ENCODE peak calls at places on chromosome 18, in five cellular contexts. One of them, this sample, is unnamed.

GRCh38 chr18:31578126-31578525 is 13.6 kb upstream of the TTR start:
- DNase-seq in A549: no peak
- DNase-seq in left lung: no peak
- DNase-seq in MM.1S: no peak
- DNase-seq in kidney: no peak
- DNase-seq in this sample: no peak

GRCh38 chr18:25422230-25422629 is 70.3 kb upstream of the ZNF521 start:
- DNase-seq in A549: no peak
- DNase-seq in kidney: no peak
- DNase-seq in left lung: no peak
- DNase-seq in MM.1S: no peak
- DNase-seq in this sample: no peak

GRCh38 chr18:69635482-69635881 is 234.8 kb downstream of the DOK6 start:
- DNase-seq in left lung: no peak
- DNase-seq in A549: no peak
- DNase-seq in MM.1S: no peak
- DNase-seq in kidney: no peak
- DNase-seq in this sample: no peak

GRCh38 chr18:29191263-29191662 is 1014.3 kb upstream of the CDH2 start:
- DNase-seq in left lung: no peak
- DNase-seq in MM.1S: no peak
- DNase-seq in A549: peak
- DNase-seq in kidney: no peak
- DNase-seq in this sample: no peak

GRCh38 chr18:51196811-51197660 is 445 bp downstream of the MEX3C start:
- DNase-seq in left lung: peak
- DNase-seq in kidney: peak
- DNase-seq in A549: peak
- DNase-seq in MM.1S: peak
- DNase-seq in this sample: peak

GRCh38 chr18:73688851-73689659 is 458.6 kb downstream of the FBXO15 start:
- DNase-seq in MM.1S: no peak
- DNase-seq in A549: no peak
- DNase-seq in left lung: no peak
- DNase-seq in kidney: no peak
- DNase-seq in this sample: no peak

GRCh38 chr18:21650301-21650700 is 38.2 kb downstream of the SNRPD1 start:
- DNase-seq in kidney: no peak
- DNase-seq in left lung: no peak
- DNase-seq in A549: no peak
- DNase-seq in MM.1S: no peak
- DNase-seq in this sample: no peak

GRCh38 chr18:3061581-3062416 is 48.9 kb upstream of the LPIN2 start:
- DNase-seq in left lung: no peak
- DNase-seq in kidney: no peak
- DNase-seq in A549: no peak
- DNase-seq in MM.1S: peak
- DNase-seq in this sample: no peak

GRCh38 chr18:54765636-54766035 is 62.6 kb upstream of the RAB27B start:
- DNase-seq in A549: no peak
- DNase-seq in kidney: no peak
- DNase-seq in left lung: no peak
- DNase-seq in MM.1S: no peak
- DNase-seq in this sample: no peak

GRCh38 chr18:42052137-42052708 is 97.2 kb downstream of the PIK3C3 start:
- DNase-seq in kidney: no peak
- DNase-seq in MM.1S: peak
- DNase-seq in left lung: no peak
- DNase-seq in A549: no peak
- DNase-seq in this sample: no peak

GRCh38 chr18:42108071-42108470 is 153.0 kb downstream of the PIK3C3 start:
- DNase-seq in left lung: no peak
- DNase-seq in kidney: no peak
- DNase-seq in A549: no peak
- DNase-seq in MM.1S: no peak
- DNase-seq in this sample: no peak

GRCh38 chr18:10032331-10032979 is 118.6 kb downstream of the VAPA start:
- DNase-seq in A549: no peak
- DNase-seq in kidney: peak
- DNase-seq in left lung: peak
- DNase-seq in MM.1S: no peak
- DNase-seq in this sample: no peak

GRCh38 chr18:62944454-62944853 is 229.1 kb downstream of the PHLPP1 start:
- DNase-seq in MM.1S: no peak
- DNase-seq in A549: peak
- DNase-seq in kidney: no peak
- DNase-seq in left lung: no peak
- DNase-seq in this sample: no peak

GRCh38 chr18:906416-907170 is 1.9 kb downstream of the ADCYAP1 start:
- DNase-seq in kidney: no peak
- DNase-seq in A549: no peak
- DNase-seq in MM.1S: no peak
- DNase-seq in left lung: no peak
- DNase-seq in this sample: no peak

GRCh38 chr18:50396005-50396404 is 21.2 kb downstream of the SKA1 start:
- DNase-seq in kidney: no peak
- DNase-seq in A549: no peak
- DNase-seq in left lung: no peak
- DNase-seq in MM.1S: no peak
- DNase-seq in this sample: no peak

GRCh38 chr18:46712406-46712805 is 44.4 kb downstream of the ST8SIA5 start:
- DNase-seq in MM.1S: no peak
- DNase-seq in kidney: peak
- DNase-seq in A549: no peak
- DNase-seq in left lung: no peak
- DNase-seq in this sample: no peak

GRCh38 chr18:62486290-62486964 is 36.4 kb upstream of the ZCCHC2 start:
- DNase-seq in kidney: no peak
- DNase-seq in MM.1S: no peak
- DNase-seq in A549: peak
- DNase-seq in left lung: no peak
- DNase-seq in this sample: peak

GRCh38 chr18:56652802-56653201 is 1.6 kb downstream of the WDR7 start:
- DNase-seq in kidney: no peak
- DNase-seq in left lung: no peak
- DNase-seq in A549: no peak
- DNase-seq in MM.1S: no peak
- DNase-seq in this sample: no peak

GRCh38 chr18:63166142-63166541 is 153.4 kb downstream of the BCL2 start:
- DNase-seq in kidney: no peak
- DNase-seq in left lung: no peak
- DNase-seq in A549: no peak
- DNase-seq in MM.1S: no peak
- DNase-seq in this sample: no peak

GRCh38 chr18:76592981-76593381 is 97.9 kb upstream of the ZNF516 start:
- DNase-seq in A549: no peak
- DNase-seq in MM.1S: no peak
- DNase-seq in kidney: no peak
- DNase-seq in left lung: no peak
- DNase-seq in this sample: no peak

GRCh38 chr18:49588171-49588570 is 26.3 kb downstream of the LIPG start:
- DNase-seq in A549: no peak
- DNase-seq in MM.1S: no peak
- DNase-seq in left lung: no peak
- DNase-seq in kidney: no peak
- DNase-seq in this sample: no peak

GRCh38 chr18:21669736-21670135 is 34.8 kb downstream of the ABHD3 start:
- DNase-seq in A549: peak
- DNase-seq in left lung: no peak
- DNase-seq in kidney: no peak
- DNase-seq in MM.1S: no peak
- DNase-seq in this sample: no peak

GRCh38 chr18:32213693-32214092 is 23.9 kb downstream of the MEP1B start:
- DNase-seq in MM.1S: no peak
- DNase-seq in A549: no peak
- DNase-seq in left lung: no peak
- DNase-seq in kidney: no peak
- DNase-seq in this sample: no peak

GRCh38 chr18:43022874-43023273 is 92.6 kb downstream of the RIT2 start:
- DNase-seq in MM.1S: no peak
- DNase-seq in kidney: no peak
- DNase-seq in left lung: no peak
- DNase-seq in A549: no peak
- DNase-seq in this sample: no peak

GRCh38 chr18:77100751-77101355 is 31.7 kb downstream of the MBP start:
- DNase-seq in kidney: no peak
- DNase-seq in A549: no peak
- DNase-seq in left lung: no peak
- DNase-seq in MM.1S: no peak
- DNase-seq in this sample: no peak

GRCh38 chr18:46577546-46577945 is 79.5 kb downstream of the LOXHD1 start:
- DNase-seq in MM.1S: no peak
- DNase-seq in kidney: no peak
- DNase-seq in A549: no peak
- DNase-seq in left lung: no peak
- DNase-seq in this sample: no peak

GRCh38 chr18:46167971-46168370 is 63.8 kb downstream of the HAUS1 start:
- DNase-seq in A549: no peak
- DNase-seq in left lung: no peak
- DNase-seq in MM.1S: peak
- DNase-seq in kidney: no peak
- DNase-seq in this sample: no peak

GRCh38 chr18:47689386-47689785 is 241.1 kb downstream of the SMAD2 start:
- DNase-seq in A549: no peak
- DNase-seq in left lung: no peak
- DNase-seq in MM.1S: no peak
- DNase-seq in kidney: no peak
- DNase-seq in this sample: no peak

GRCh38 chr18:76412010-76412817 is 82.8 kb downstream of the ZNF516 start:
- DNase-seq in MM.1S: no peak
- DNase-seq in kidney: no peak
- DNase-seq in left lung: no peak
- DNase-seq in A549: no peak
- DNase-seq in this sample: no peak

GRCh38 chr18:4987452-4988405 is 209.3 kb downstream of the AKAIN1 start:
- DNase-seq in MM.1S: no peak
- DNase-seq in A549: no peak
- DNase-seq in kidney: no peak
- DNase-seq in left lung: peak
- DNase-seq in this sample: no peak

GRCh38 chr18:57559311-57559710 is 27.2 kb downstream of the FECH start:
- DNase-seq in kidney: no peak
- DNase-seq in left lung: no peak
- DNase-seq in A549: no peak
- DNase-seq in MM.1S: no peak
- DNase-seq in this sample: no peak

GRCh38 chr18:65725421-65726050 is 25.3 kb upstream of the CDH7 start:
- DNase-seq in A549: peak
- DNase-seq in kidney: no peak
- DNase-seq in left lung: no peak
- DNase-seq in MM.1S: peak
- DNase-seq in this sample: no peak

GRCh38 chr18:59697236-59697932 is at the start of gene CCBE1:
- DNase-seq in A549: peak
- DNase-seq in MM.1S: no peak
- DNase-seq in kidney: peak
- DNase-seq in left lung: peak
- DNase-seq in this sample: no peak
- TF ChIP-seq CTCF in A549: peak
- TF ChIP-seq CTCF in MM.1S: peak
- TF ChIP-seq CTCF in kidney: peak
- TF ChIP-seq CTCF in left lung: peak
- TF ChIP-seq CTCF in this sample: peak

GRCh38 chr18:11146238-11146946 is 3.0 kb downstream of the PIEZO2 start:
- DNase-seq in left lung: peak
- DNase-seq in MM.1S: no peak
- DNase-seq in A549: no peak
- DNase-seq in kidney: peak
- DNase-seq in this sample: no peak

GRCh38 chr18:11147371-11147860 is 2.0 kb downstream of the PIEZO2 start:
- DNase-seq in MM.1S: no peak
- DNase-seq in kidney: no peak
- DNase-seq in A549: no peak
- DNase-seq in left lung: no peak
- DNase-seq in this sample: no peak

GRCh38 chr18:11146947-11147345 is 2.4 kb downstream of the PIEZO2 start:
- DNase-seq in MM.1S: no peak
- DNase-seq in kidney: no peak
- DNase-seq in A549: no peak
- DNase-seq in left lung: no peak
- DNase-seq in this sample: no peak

GRCh38 chr18:11147962-11148654 is 1.3 kb downstream of the PIEZO2 start:
- DNase-seq in MM.1S: no peak
- DNase-seq in left lung: no peak
- DNase-seq in kidney: peak
- DNase-seq in A549: no peak
- DNase-seq in this sample: no peak

GRCh38 chr18:11145413-11146191 is 3.8 kb downstream of the PIEZO2 start:
- DNase-seq in MM.1S: no peak
- DNase-seq in A549: no peak
- DNase-seq in kidney: no peak
- DNase-seq in left lung: no peak
- DNase-seq in this sample: no peak
- H3K4me3 ChIP-seq in MM.1S: no peak
- H3K4me3 ChIP-seq in A549: no peak
- H3K4me3 ChIP-seq in kidney: no peak
- H3K4me3 ChIP-seq in left lung: no peak
- H3K4me3 ChIP-seq in this sample: no peak

DNA sequence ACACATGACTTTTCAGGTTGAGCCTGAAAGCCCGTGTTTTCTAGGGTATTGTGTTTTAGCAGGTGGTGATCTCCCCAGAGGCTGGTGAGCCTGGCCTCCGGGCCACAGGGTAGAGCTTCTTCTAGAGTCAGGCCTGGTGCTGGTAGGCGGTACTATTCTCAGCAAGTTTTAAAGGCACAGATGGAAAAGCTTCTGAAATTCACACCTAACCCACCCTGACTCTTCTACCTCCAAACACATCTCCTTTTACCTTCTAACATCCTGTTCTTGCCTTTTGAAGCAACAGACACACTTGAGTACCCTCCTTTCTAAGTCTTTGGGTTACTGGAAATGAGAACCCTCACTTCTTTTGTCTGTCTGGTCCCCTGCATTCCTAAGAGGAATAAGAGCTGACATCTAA is 191.1 kb downstream of the SETBP1 start:
- DNase-seq in A549: no peak
- DNase-seq in kidney: no peak
- DNase-seq in MM.1S: peak
- DNase-seq in left lung: no peak
- DNase-seq in this sample: no peak
- H3K27ac ChIP-seq in A549: no peak
- H3K27ac ChIP-seq in kidney: no peak
- H3K27ac ChIP-seq in MM.1S: peak
- H3K27ac ChIP-seq in left lung: no peak
- H3K27ac ChIP-seq in this sample: no peak

DNA sequence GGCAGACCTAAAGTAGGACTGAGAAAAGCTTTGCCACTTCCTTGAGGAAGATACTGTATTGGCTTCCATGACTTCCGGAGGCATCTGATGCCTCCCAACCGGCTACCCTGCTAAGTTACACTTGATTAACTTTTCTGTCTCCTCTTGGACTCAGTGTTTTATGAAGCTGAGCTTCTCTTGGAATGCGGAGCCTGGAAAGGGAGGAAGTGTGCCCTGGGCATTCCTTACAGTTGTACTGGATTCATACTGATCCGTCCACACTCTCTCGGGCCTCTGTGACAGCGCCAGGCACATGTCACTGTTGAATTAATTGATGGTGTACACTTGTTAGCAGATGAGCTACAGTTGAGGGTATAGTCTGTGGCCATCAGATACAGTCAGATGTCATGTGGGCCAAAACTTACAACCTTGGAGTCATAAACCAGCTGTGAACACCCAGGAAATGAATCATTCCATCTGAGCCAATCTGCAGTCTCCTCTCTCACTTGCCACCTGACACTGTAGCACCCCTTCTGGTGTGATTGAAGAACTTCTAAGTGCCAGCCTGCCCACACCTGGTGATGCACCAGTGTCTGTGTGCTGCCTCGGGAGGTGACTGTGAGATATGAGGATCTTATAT is 122.5 kb downstream of the FHOD3 start:
- DNase-seq in A549: peak
- DNase-seq in left lung: no peak
- DNase-seq in kidney: no peak
- DNase-seq in MM.1S: peak
- DNase-seq in this sample: no peak
- TF ChIP-seq CTCF in A549: no peak
- TF ChIP-seq CTCF in left lung: no peak
- TF ChIP-seq CTCF in kidney: no peak
- TF ChIP-seq CTCF in MM.1S: peak
- TF ChIP-seq CTCF in this sample: no peak

This sample was measured in breast epithelium.